ENCODE peak calls at places on chromosomes 11 and 22, in seven cellular contexts. V, C, S, L, E, T and U are unnamed samples.

GRCh38 chr11:65811764-65812475 is 21.8 kb upstream of the SNX32 start:
- DNase-seq in S (no peak), E (no peak), C (no peak), V (no peak), L (no peak), T (no peak), U (no peak)

GRCh38 chr11:86761978-86762377 is 38.4 kb upstream of the PRSS23 start:
- DNase-seq in T (no peak), L (no peak), E (no peak), C (no peak), V (no peak), S (no peak), U (no peak)

GRCh38 chr11:114269498-114269897 is 26.7 kb upstream of the NNMT start:
- DNase-seq in V (no peak), E (no peak), S (no peak), C (no peak), T (no peak), L (no peak), U (no peak)

GRCh38 chr11:109043318-109043717 is 378.4 kb downstream of the DDX10 start:
- DNase-seq in T (no peak), L (no peak), C (no peak), S (no peak), E (no peak), V (no peak), U (no peak)

GRCh38 chr11:24093410-24093809 is 403.4 kb upstream of the LUZP2 start:
- DNase-seq in T (no peak), E (no peak), S (peak), V (no peak), L (no peak), C (no peak), U (no peak)

GRCh38 chr11:111820059-111820375 is 51.4 kb downstream of the ALG9 start:
- DNase-seq in L (no peak), V (no peak), S (no peak), T (no peak), C (no peak), E (no peak), U (no peak)

GRCh38 chr22:17213976-17214375 is 5.3 kb downstream of the ADA2 start:
- DNase-seq in C (peak), S (no peak), T (peak), V (peak), E (peak), L (no peak), U (no peak)

GRCh38 chr11:88626216-88626615 is 288.7 kb upstream of the CTSC start:
- DNase-seq in V (no peak), C (no peak), S (no peak), L (no peak), T (no peak), E (no peak), U (no peak)

GRCh38 chr11:10943968-10944367 is 86.1 kb upstream of the ZBED5 start:
- DNase-seq in L (no peak), V (no peak), C (no peak), S (no peak), E (no peak), T (no peak), U (no peak)

GRCh38 chr11:130180491-130180890 is 20.9 kb downstream of the ST14 start:
- DNase-seq in S (no peak), V (no peak), C (no peak), E (no peak), L (no peak), T (no peak), U (no peak)

GRCh38 chr11:36142439-36142838 is 146.8 kb downstream of the COMMD9 start:
- DNase-seq in E (no peak), L (no peak), S (no peak), V (no peak), T (no peak), C (no peak), U (peak)

GRCh38 chr22:35154937-35155387 is 89.0 kb downstream of the ISX start:
- DNase-seq in E (peak), S (peak), L (no peak), C (peak), T (peak), V (peak), U (peak)

GRCh38 chr11:40178470-40178869 is 1281.0 kb downstream of the LRRC4C start:
- DNase-seq in S (peak), E (no peak), V (no peak), T (no peak), C (no peak), L (no peak), U (no peak)

GRCh38 chr11:120781486-120782120 is 242.3 kb upstream of the TBCEL start:
- DNase-seq in L (no peak), E (no peak), V (no peak), S (no peak), C (no peak), T (no peak), U (no peak)

GRCh38 chr11:79406376-79406775 is 34.5 kb downstream of the TENM4 start:
- DNase-seq in L (peak), C (no peak), V (no peak), S (no peak), T (no peak), E (no peak), U (no peak)

GRCh38 chr11:67136156-67136555 is 17.1 kb downstream of the KDM2A start:
- DNase-seq in C (no peak), E (no peak), S (no peak), L (no peak), T (no peak), V (no peak), U (no peak)

GRCh38 chr11:62402226-62402625 is 16.6 kb upstream of the SCGB1A1 start:
- DNase-seq in S (no peak), E (no peak), T (no peak), V (no peak), L (no peak), C (no peak), U (no peak)

GRCh38 chr11:117189941-117190544 is 9.1 kb upstream of the TAGLN start:
- DNase-seq in T (no peak), V (no peak), S (peak), C (no peak), L (no peak), E (no peak), U (no peak)

GRCh38 chr11:134406264-134407185 is 5.5 kb downstream of the B3GAT1 start:
- DNase-seq in C (no peak), E (no peak), T (no peak), S (no peak), V (no peak), L (no peak), U (no peak)

GRCh38 chr11:86571273-86571948 is 101.0 kb downstream of the ME3 start:
- DNase-seq in T (peak), E (peak), S (peak), L (no peak), V (peak), C (peak), U (peak)

GRCh38 chr22:31973739-31974138 is 29.4 kb downstream of the YWHAH start:
- DNase-seq in L (no peak), E (no peak), T (no peak), V (no peak), C (no peak), S (no peak), U (no peak)

GRCh38 chr11:125960771-125961170 is 14.9 kb downstream of the VSIG10L2 start:
- DNase-seq in L (no peak), S (no peak), E (no peak), V (no peak), T (no peak), C (no peak), U (no peak)

GRCh38 chr22:47126344-47126811 is 363.9 kb downstream of the TBC1D22A start:
- DNase-seq in V (no peak), S (no peak), C (no peak), L (no peak), T (no peak), E (no peak), U (no peak)

GRCh38 chr11:45900916-45901617 is 6.0 kb downstream of the FREY1 start:
- DNase-seq in V (no peak), S (peak), T (no peak), L (no peak), C (no peak), E (no peak), U (no peak)

GRCh38 chr11:129425214-129425613 is 49.6 kb downstream of the BARX2 start:
- DNase-seq in V (no peak), L (no peak), E (no peak), S (no peak), T (no peak), C (no peak), U (no peak)

GRCh38 chr11:128341280-128341679 is 246.1 kb downstream of the ETS1 start:
- DNase-seq in S (no peak), C (no peak), E (no peak), V (no peak), T (no peak), L (no peak), U (no peak)

GRCh38 chr22:19987394-19988306 is 29.0 kb downstream of the ARVCF start:
- DNase-seq in C (peak), E (no peak), L (no peak), V (no peak), T (no peak), S (no peak), U (no peak)

GRCh38 chr11:6576471-6577373 is 26.7 kb downstream of the RRP8 start:
- DNase-seq in C (no peak), E (no peak), V (no peak), T (peak), L (no peak), S (peak), U (no peak)

GRCh38 chr11:113289341-113290187 is 24.8 kb upstream of the TTC12 start:
- DNase-seq in T (peak), E (peak), C (peak), S (peak), V (peak), L (peak), U (peak)

GRCh38 chr11:92461478-92461877 is 236.9 kb downstream of the FAT3 start:
- DNase-seq in T (no peak), E (no peak), S (no peak), V (no peak), C (no peak), L (no peak), U (no peak)

GRCh38 chr11:57917632-57918031 is 106.0 kb upstream of the OR9Q1 start:
- DNase-seq in L (no peak), E (no peak), C (no peak), T (no peak), S (no peak), V (no peak), U (no peak)

GRCh38 chr22:42717197-42717967 is 3.3 kb downstream of the A4GALT start:
- DNase-seq in S (no peak), E (no peak), L (no peak), V (no peak), C (peak), T (no peak), U (no peak)

GRCh38 chr11:118606157-118606843 is 1.1 kb upstream of the PHLDB1 start:
- DNase-seq in S (no peak), E (no peak), C (no peak), T (no peak), L (no peak), V (no peak), U (no peak)

GRCh38 chr22:50507421-50507990 is at the start of gene LMF2:
- DNase-seq in V (no peak), T (peak), S (peak), C (peak), L (no peak), E (peak), U (peak)

GRCh38 chr11:65651589-65652510 is 10.9 kb downstream of the RELA start:
- DNase-seq in C (peak), T (no peak), S (no peak), L (no peak), E (no peak), V (no peak), U (peak)

DNA sequence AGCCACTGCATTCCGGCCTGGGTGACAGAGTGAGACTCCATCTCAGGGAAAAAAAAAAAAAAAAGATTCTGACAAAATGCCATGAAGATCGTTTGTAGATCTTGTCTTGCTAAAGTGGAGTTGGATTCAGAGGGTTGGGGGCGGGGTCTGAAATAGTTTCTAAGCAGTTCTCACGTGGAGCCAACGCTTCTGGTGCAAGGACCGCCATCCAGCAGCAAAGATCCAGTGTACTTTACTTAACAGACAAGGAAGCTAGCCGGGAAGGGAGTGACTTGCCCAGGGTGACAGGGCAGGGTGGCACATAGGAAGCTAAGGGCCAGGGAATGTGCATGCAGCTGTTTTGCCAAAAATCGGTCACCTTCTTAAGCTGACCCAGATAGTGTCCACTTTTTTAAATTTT is 27.4 kb downstream of the APOL1 start:
- DNase-seq in S (no peak), V (no peak), E (no peak), T (no peak), C (no peak), L (no peak), U (no peak)
- TF ChIP-seq JUND in S (no peak), V (no peak), E (no peak), T (no peak), C (no peak), L (no peak), U (no peak)

GRCh38 chr22:27217154-27217553 is 559.8 kb downstream of the MIAT start:
- DNase-seq in L (no peak), S (peak), E (no peak), V (no peak), C (no peak), T (no peak), U (no peak)

GRCh38 chr22:27216444-27216843 is 559.1 kb downstream of the MIAT start:
- DNase-seq in L (no peak), E (no peak), V (no peak), S (no peak), C (no peak), T (no peak), U (no peak)

GRCh38 chr22:27219036-27219435 is 561.6 kb downstream of the MIAT start:
- DNase-seq in L (no peak), V (no peak), T (no peak), C (no peak), E (no peak), S (no peak), U (no peak)

GRCh38 chr22:27218521-27218920 is 561.1 kb downstream of the MIAT start:
- DNase-seq in L (no peak), E (no peak), C (no peak), V (no peak), S (peak), T (no peak), U (no peak)

GRCh38 chr22:27218012-27218483 is 560.7 kb downstream of the MIAT start:
- DNase-seq in C (no peak), L (no peak), T (no peak), E (no peak), V (no peak), S (peak), U (peak)
- TF ChIP-seq JUND in C (no peak), L (no peak), T (no peak), E (no peak), V (no peak), S (no peak), U (no peak)

GRCh38 chr11:17352925-17353227 is 1.3 kb downstream of the NCR3LG1 start:
- DNase-seq in E (peak), L (no peak), S (peak), C (peak), V (no peak), T (peak), U (peak)
- TF ChIP-seq JUND in E (no peak), L (no peak), S (no peak), C (no peak), V (no peak), T (no peak), U (no peak)

GRCh38 chr11:47389577-47390072 is 11.3 kb upstream of the SPI1 start:
- DNase-seq in L (no peak), S (no peak), V (no peak), E (no peak), T (no peak), C (no peak), U (no peak)
- TF ChIP-seq JUND in L (no peak), S (no peak), V (no peak), E (no peak), T (no peak), C (no peak), U (no peak)

GRCh38 chr22:39479254-39479653 is 22.4 kb downstream of the MGAT3 start:
- DNase-seq in T (no peak), E (no peak), L (no peak), S (no peak), V (no peak), C (peak), U (no peak)

GRCh38 chr22:39478461-39478860 is 21.6 kb downstream of the MGAT3 start:
- DNase-seq in C (peak), S (no peak), V (no peak), E (no peak), T (peak), L (no peak), U (peak)

GRCh38 chr22:39481595-39481994 is 20.5 kb upstream of the MIEF1 start:
- DNase-seq in S (no peak), T (no peak), V (no peak), C (no peak), L (no peak), E (no peak), U (no peak)

GRCh38 chr22:39482768-39483167 is 19.3 kb upstream of the MIEF1 start:
- DNase-seq in V (no peak), T (no peak), L (no peak), E (no peak), S (no peak), C (no peak), U (no peak)

GRCh38 chr22:39481054-39481453 is 21.0 kb upstream of the MIEF1 start:
- DNase-seq in S (no peak), T (no peak), E (no peak), L (no peak), C (no peak), V (no peak), U (no peak)
- TF ChIP-seq JUND in S (no peak), T (no peak), E (no peak), L (no peak), C (no peak), V (no peak), U (no peak)